ENCODE peak calls at places on chromosomes 4 and X, in ten cellular contexts. O is AG09309, T is NB4, D is cardiac fibroblast, F is adrenal gland, P is HFF-Myc, R is upper lobe of right lung, S is stomach, Q is mammary epithelial cell, A is pancreas. C is an unnamed sample.

GRCh38 chrX:16558489-16558888 is 91.5 kb upstream of the S100G start:
- DNase-seq in O (no peak), T (no peak), D (no peak), F (no peak), P (no peak), R (no peak), S (no peak), Q (no peak), A (no peak), C (no peak)

GRCh38 chr4:108143515-108143914 is 25.2 kb downstream of the LEF1 start:
- DNase-seq in O (no peak), T (no peak), D (no peak), F (no peak), P (no peak), R (no peak), S (no peak), Q (no peak), A (no peak), C (no peak)

GRCh38 chrX:9110808-9111207 is 76.9 kb upstream of the FAM9B start:
- DNase-seq in O (no peak), T (no peak), D (no peak), F (no peak), P (no peak), R (no peak), S (no peak), Q (no peak), A (no peak), C (no peak)

GRCh38 chr4:180164799-180165198 is 2078.4 kb upstream of the TENM3 start:
- DNase-seq in O (no peak), T (no peak), D (no peak), F (no peak), P (no peak), R (no peak), S (no peak), Q (no peak), A (no peak), C (no peak)

GRCh38 chr4:68216501-68216900 is 29.0 kb downstream of the TMPRSS11B start:
- DNase-seq in O (no peak), T (no peak), D (no peak), F (no peak), P (no peak), R (no peak), S (no peak), Q (no peak), A (no peak), C (no peak)

GRCh38 chrX:155022587-155022986 is at the start of gene F8:
- DNase-seq in O (no peak), T (no peak), D (no peak), F (no peak), P (no peak), R (no peak), S (no peak), Q (no peak), A (no peak), C (no peak)

GRCh38 chr4:74376888-74377483 is 12.0 kb downstream of the EREG start:
- DNase-seq in O (peak), T (peak), D (peak), F (no peak), P (peak), R (no peak), S (no peak), Q (peak), A (no peak), C (peak)

GRCh38 chr4:74840931-74841330 is 46.6 kb upstream of the BTC start:
- DNase-seq in O (no peak), T (no peak), D (peak), F (no peak), P (no peak), R (no peak), S (no peak), Q (no peak), A (no peak), C (no peak)

GRCh38 chr4:14223461-14223860 is 595.9 kb upstream of the BOD1L1 start:
- DNase-seq in O (no peak), T (no peak), D (no peak), F (no peak), P (no peak), R (no peak), S (no peak), Q (no peak), A (no peak), C (no peak)

GRCh38 chr4:97984545-97985131 is 158.6 kb downstream of the STPG2 start:
- DNase-seq in O (no peak), T (peak), D (peak), F (no peak), P (no peak), R (no peak), S (no peak), Q (no peak), A (no peak), C (no peak)

GRCh38 chr4:17869327-17869726 is 58.5 kb downstream of the NCAPG start:
- DNase-seq in O (no peak), T (no peak), D (no peak), F (no peak), P (no peak), R (no peak), S (no peak), Q (no peak), A (no peak), C (no peak)

GRCh38 chrX:4762196-4762595 is 1048.7 kb upstream of the PRKX start:
- DNase-seq in O (no peak), T (no peak), D (no peak), F (no peak), P (no peak), R (no peak), S (no peak), Q (no peak), A (no peak), C (peak)
- H3K4me3 ChIP-seq in O (no peak), T (no peak), D (no peak), F (no peak), P (no peak), R (no peak), S (no peak), Q (no peak), A (no peak), C (no peak)

GRCh38 chrX:118989886-118990285 is 15.5 kb downstream of the LONRF3 start:
- DNase-seq in O (no peak), T (no peak), D (no peak), F (no peak), P (no peak), R (no peak), S (no peak), Q (no peak), A (peak), C (no peak)
- TF ChIP-seq CTCF in O (no peak), T (no peak), D (no peak), F (no peak), P (no peak), R (no peak), S (no peak), Q (no peak), A (no peak), C (no peak)

GRCh38 chrX:23908219-23909003 is 605 bp downstream of the CXorf58 start:
- DNase-seq in O (no peak), T (no peak), D (no peak), F (no peak), P (no peak), R (no peak), S (no peak), Q (no peak), A (peak), C (no peak)
- H3K4me3 ChIP-seq in O (no peak), T (peak), D (peak), F (peak), P (peak), R (peak), S (peak), Q (peak), A (no peak), C (peak)

DNA sequence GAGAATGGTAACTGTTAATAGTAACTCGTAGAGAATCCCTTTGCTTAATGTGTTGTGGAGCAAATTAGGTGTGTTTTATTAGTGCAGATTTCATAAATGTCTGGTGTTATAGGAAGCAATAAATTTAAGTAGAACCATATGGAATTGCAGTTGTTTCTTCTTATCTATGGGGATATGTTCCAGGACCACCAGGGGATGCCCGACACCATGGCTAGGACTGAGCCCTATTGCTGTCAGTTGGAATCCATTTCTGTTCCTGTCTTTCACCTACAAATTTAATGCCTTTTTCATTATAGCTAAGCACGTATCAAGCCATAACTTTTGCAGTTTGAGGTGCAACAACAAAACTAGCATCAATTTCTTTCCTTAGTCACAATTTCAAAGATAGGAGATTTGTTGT is 72.5 kb downstream of the DDIT4L start:
- DNase-seq in O (no peak), T (no peak), D (no peak), F (no peak), P (no peak), R (no peak), S (no peak), Q (no peak), A (no peak), C (no peak)
- TF ChIP-seq CTCF in O (peak), T (no peak), D (no peak), F (no peak), P (peak), R (peak), S (no peak), Q (no peak), A (no peak), C (peak)

GRCh38 chr4:40316782-40317635 is 18.1 kb upstream of the CHRNA9 start:
- DNase-seq in O (peak), T (peak), D (peak), F (peak), P (peak), R (no peak), S (peak), Q (peak), A (peak), C (peak)
- H3K4me3 ChIP-seq in O (peak), T (peak), D (peak), F (peak), P (peak), R (peak), S (peak), Q (peak), A (no peak), C (peak)

GRCh38 chr4:111923786-111924185 is 221.5 kb upstream of the FAM241A start:
- DNase-seq in O (no peak), T (no peak), D (peak), F (no peak), P (no peak), R (no peak), S (no peak), Q (peak), A (no peak), C (peak)
- TF ChIP-seq CTCF in O (no peak), T (no peak), D (no peak), F (no peak), P (no peak), R (no peak), S (no peak), Q (peak), A (no peak), C (no peak)

GRCh38 chrX:29922607-29923006 is 292.8 kb upstream of the MAGEB2 start:
- DNase-seq in O (no peak), T (no peak), D (no peak), F (no peak), P (no peak), R (no peak), S (no peak), Q (no peak), A (no peak), C (no peak)
- H3K4me3 ChIP-seq in O (no peak), T (no peak), D (no peak), F (no peak), P (no peak), R (no peak), S (no peak), Q (no peak), A (no peak), C (no peak)

GRCh38 chr4:132076829-132077228 is 1072.3 kb upstream of the PCDH10 start:
- DNase-seq in O (no peak), T (no peak), D (no peak), F (no peak), P (no peak), R (no peak), S (no peak), Q (no peak), A (no peak), C (no peak)
- TF ChIP-seq CTCF in O (no peak), T (no peak), D (no peak), F (no peak), P (no peak), R (no peak), S (no peak), Q (no peak), A (no peak), C (no peak)

GRCh38 chrX:153928846-153929245 is 2.8 kb upstream of the ARHGAP4 start:
- DNase-seq in O (no peak), T (no peak), D (no peak), F (no peak), P (no peak), R (no peak), S (no peak), Q (no peak), A (no peak), C (no peak)

GRCh38 chrX:153926863-153927685 is 1.0 kb upstream of the ARHGAP4 start:
- DNase-seq in O (no peak), T (peak), D (peak), F (peak), P (no peak), R (peak), S (peak), Q (peak), A (peak), C (peak)

GRCh38 chrX:153929576-153929975 is 3.5 kb upstream of the ARHGAP4 start:
- DNase-seq in O (no peak), T (no peak), D (no peak), F (no peak), P (no peak), R (no peak), S (no peak), Q (no peak), A (no peak), C (no peak)

GRCh38 chrX:153927686-153927935 is 1.5 kb upstream of the ARHGAP4 start:
- DNase-seq in O (no peak), T (no peak), D (no peak), F (no peak), P (no peak), R (no peak), S (no peak), Q (no peak), A (no peak), C (no peak)

DNA sequence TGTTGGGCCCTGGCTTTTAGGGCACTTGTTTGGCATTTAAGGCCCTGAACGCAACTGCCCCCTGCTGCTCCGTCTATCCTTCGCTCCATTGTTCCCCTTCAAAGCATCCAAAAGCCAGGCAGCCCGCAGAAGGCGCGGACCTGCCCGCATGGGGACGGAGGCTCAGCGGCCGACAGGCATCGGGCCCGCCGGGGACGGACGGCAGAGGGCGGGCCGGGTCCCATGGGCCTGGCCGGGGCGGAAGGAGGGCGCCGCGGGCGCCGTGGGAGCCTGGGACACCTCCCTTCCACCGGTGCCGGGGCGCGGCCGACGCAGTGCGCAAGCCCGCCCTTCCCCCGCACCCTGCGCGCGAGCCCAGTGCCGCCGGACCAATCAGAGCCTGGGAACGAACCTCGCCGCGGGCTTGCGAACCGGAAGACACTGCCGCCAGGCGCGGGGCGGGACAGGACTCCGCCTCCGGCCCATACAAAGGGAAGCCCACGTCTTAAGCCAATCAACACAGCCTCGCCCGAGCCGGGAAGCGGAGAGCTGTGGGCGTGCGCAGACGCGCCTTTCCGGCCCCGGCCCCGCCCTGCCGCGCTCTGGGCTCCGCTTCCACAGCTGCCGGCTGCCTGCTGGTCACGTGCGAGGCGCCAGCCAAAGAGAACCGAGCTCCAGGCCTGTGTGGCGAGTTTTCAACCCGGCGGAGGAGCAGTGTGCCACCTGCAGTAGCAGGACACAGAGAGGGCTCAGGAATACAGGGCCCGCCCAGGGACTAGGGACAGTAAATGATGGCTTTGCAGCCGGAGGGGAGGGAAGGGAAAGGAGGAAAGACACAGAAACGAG is 2.1 kb upstream of the ARHGAP4 start:
- DNase-seq in O (peak), T (peak), D (peak), F (peak), P (peak), R (peak), S (peak), Q (peak), A (peak), C (peak)
- H3K4me3 ChIP-seq in O (peak), T (peak), D (peak), F (peak), P (peak), R (peak), S (peak), Q (peak), A (peak), C (peak)

GRCh38 chr4:111788046-111788642 is 357.1 kb upstream of the FAM241A start:
- DNase-seq in O (no peak), T (no peak), D (no peak), F (no peak), P (no peak), R (no peak), S (no peak), Q (no peak), A (no peak), C (no peak)
- TF ChIP-seq CTCF in O (no peak), T (no peak), D (no peak), F (no peak), P (no peak), R (no peak), S (no peak), Q (no peak), A (no peak), C (no peak)